ENCODE peak calls at places on chromosome 15, in five cellular contexts. One of them, this sample, is unnamed.

GRCh38 chr15:23038741-23039150 is 623 bp downstream of the TUBGCP5 start:
- DNase-seq in HepG2: peak; percentile 24
- DNase-seq in psoas muscle: no peak
- DNase-seq in mammary epithelial cell: peak; percentile 60
- DNase-seq in fibroblast of pulmonary artery: peak; percentile 64
- DNase-seq in this sample: peak; percentile 70

GRCh38 chr15:27028836-27029482 is 58.0 kb downstream of the GABRG3 start:
- DNase-seq in HepG2: no peak
- DNase-seq in psoas muscle: no peak
- DNase-seq in mammary epithelial cell: no peak
- DNase-seq in fibroblast of pulmonary artery: no peak
- DNase-seq in this sample: no peak

GRCh38 chr15:72135719-72136118 is 17.5 kb downstream of the SENP8 start:
- DNase-seq in HepG2: no peak
- DNase-seq in psoas muscle: no peak
- DNase-seq in mammary epithelial cell: no peak
- DNase-seq in fibroblast of pulmonary artery: no peak
- DNase-seq in this sample: no peak

GRCh38 chr15:20642054-20642767 is 100.6 kb upstream of the GOLGA6L6 start:
- DNase-seq in HepG2: peak; percentile 29
- DNase-seq in psoas muscle: no peak
- DNase-seq in mammary epithelial cell: no peak
- DNase-seq in fibroblast of pulmonary artery: no peak
- DNase-seq in this sample: no peak

GRCh38 chr15:42274693-42274971 is 1.4 kb upstream of the TMEM87A start:
- DNase-seq in HepG2: no peak
- DNase-seq in psoas muscle: peak; percentile 46
- DNase-seq in mammary epithelial cell: no peak
- DNase-seq in fibroblast of pulmonary artery: no peak
- DNase-seq in this sample: no peak

GRCh38 chr15:87557871-87558270 is 698.7 kb downstream of the NTRK3 start:
- DNase-seq in HepG2: no peak
- DNase-seq in psoas muscle: no peak
- DNase-seq in mammary epithelial cell: peak; percentile 30
- DNase-seq in fibroblast of pulmonary artery: no peak
- DNase-seq in this sample: peak; percentile 19

GRCh38 chr15:43268111-43269105 is 1.7 kb upstream of the TGM5 start:
- DNase-seq in HepG2: peak; percentile 11
- DNase-seq in psoas muscle: no peak
- DNase-seq in mammary epithelial cell: no peak
- DNase-seq in fibroblast of pulmonary artery: no peak
- DNase-seq in this sample: no peak

GRCh38 chr15:92909131-92909781 is 9.1 kb downstream of the CHD2 start:
- DNase-seq in HepG2: no peak
- DNase-seq in psoas muscle: no peak
- DNase-seq in mammary epithelial cell: peak; percentile 26
- DNase-seq in fibroblast of pulmonary artery: peak; percentile 66
- DNase-seq in this sample: peak; percentile 67

GRCh38 chr15:31352911-31353811 is 26.5 kb downstream of the KLF13 start:
- DNase-seq in HepG2: no peak
- DNase-seq in psoas muscle: peak; percentile 91
- DNase-seq in mammary epithelial cell: no peak
- DNase-seq in fibroblast of pulmonary artery: peak; percentile 90
- DNase-seq in this sample: peak; percentile 93

DNA sequence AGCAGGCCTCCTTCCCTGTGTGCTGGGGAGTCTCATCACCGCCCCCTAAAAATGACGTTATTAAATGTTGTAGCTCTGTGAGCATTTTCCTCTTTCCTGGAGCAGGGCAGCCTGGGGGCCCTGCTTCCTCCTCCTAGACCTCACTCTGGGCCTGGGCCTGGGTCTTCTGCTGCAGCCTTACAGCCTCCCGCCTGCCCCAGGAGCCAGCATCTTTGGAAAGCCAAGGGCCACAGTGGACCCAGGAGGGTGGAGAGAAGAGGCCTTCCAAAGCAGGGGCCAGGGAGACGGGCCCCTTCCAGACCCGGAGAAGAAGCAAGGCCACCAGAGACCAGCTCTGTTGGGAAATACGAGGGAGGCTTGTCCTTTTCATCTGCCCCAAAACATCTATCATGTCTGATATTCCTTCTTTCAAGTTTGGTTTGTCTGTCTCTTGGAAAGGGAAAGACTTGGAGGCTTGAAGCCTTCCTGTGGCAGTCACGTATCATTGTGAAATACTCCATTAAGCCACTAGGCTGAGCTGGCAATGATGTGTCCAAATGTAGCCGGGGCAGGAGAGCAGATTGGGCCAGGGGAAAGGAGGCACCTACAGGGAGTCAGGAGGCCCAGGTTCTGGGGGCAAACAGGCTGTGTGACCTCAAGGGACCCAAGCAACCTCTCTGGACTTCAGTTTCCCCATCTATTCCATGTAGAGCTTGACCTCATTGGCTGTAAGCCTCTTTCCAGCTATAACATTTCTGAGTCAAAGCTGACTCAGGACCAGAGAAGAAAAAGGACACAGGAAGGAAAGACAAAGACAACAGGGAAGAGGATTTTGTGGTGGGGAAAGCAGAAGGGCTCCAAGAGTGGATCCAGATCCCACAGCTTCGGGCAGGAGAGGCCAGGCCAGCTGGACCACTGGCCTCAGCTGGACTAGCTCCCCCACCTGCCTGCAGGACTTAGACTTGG is 31.1 kb downstream of the CYP11A1 start:
- DNase-seq in HepG2: no peak
- DNase-seq in psoas muscle: no peak
- DNase-seq in mammary epithelial cell: no peak
- DNase-seq in fibroblast of pulmonary artery: peak; percentile 35
- DNase-seq in this sample: peak; percentile 55
- TF ChIP-seq CTCF in HepG2: no peak
- TF ChIP-seq CTCF in psoas muscle: no peak
- TF ChIP-seq CTCF in mammary epithelial cell: no peak
- TF ChIP-seq CTCF in fibroblast of pulmonary artery: peak; percentile 6
- TF ChIP-seq CTCF in this sample: no peak

DNA sequence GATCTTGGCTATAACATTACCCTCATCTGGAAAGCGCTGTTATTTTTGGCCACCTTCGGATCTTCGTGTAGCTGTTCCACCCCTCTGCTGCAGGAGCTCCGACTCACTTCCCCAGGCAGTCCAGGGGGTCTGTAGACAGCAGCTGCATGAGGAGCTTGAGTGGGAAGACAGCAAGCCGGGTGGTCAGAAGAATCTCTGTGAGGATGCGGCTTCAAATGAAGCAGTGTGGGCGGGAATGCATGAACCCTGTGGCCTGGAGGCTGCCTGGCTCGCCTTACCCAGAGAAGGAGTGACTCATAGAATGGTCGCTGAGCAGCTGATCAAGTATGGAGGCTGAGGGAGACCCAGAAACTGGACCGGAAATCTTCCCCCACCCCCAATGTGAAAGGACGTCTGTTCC is 45.2 kb upstream of the NR2F2 start:
- DNase-seq in HepG2: no peak
- DNase-seq in psoas muscle: no peak
- DNase-seq in mammary epithelial cell: no peak
- DNase-seq in fibroblast of pulmonary artery: peak; percentile 63
- DNase-seq in this sample: peak; percentile 76
- H3K4me3 ChIP-seq in HepG2: no peak overlapping the region
- H3K4me3 ChIP-seq in psoas muscle: no peak overlapping the region
- H3K4me3 ChIP-seq in mammary epithelial cell: no peak overlapping the region
- H3K4me3 ChIP-seq in fibroblast of pulmonary artery: no peak overlapping the region
- H3K4me3 ChIP-seq in this sample: no peak overlapping the region

GRCh38 chr15:100592898-100593297 is 9.1 kb downstream of the LINS1 start:
- DNase-seq in HepG2: no peak
- DNase-seq in psoas muscle: no peak
- DNase-seq in mammary epithelial cell: peak; percentile 3
- DNase-seq in fibroblast of pulmonary artery: no peak
- DNase-seq in this sample: no peak

GRCh38 chr15:100595964-100596363 is 6.0 kb downstream of the LINS1 start:
- DNase-seq in HepG2: no peak
- DNase-seq in psoas muscle: no peak
- DNase-seq in mammary epithelial cell: peak; percentile 23
- DNase-seq in fibroblast of pulmonary artery: no peak
- DNase-seq in this sample: no peak

GRCh38 chr15:100596792-100597191 is 5.2 kb downstream of the LINS1 start:
- DNase-seq in HepG2: no peak
- DNase-seq in psoas muscle: no peak
- DNase-seq in mammary epithelial cell: peak; percentile 94
- DNase-seq in fibroblast of pulmonary artery: peak; percentile 24
- DNase-seq in this sample: peak; percentile 38

GRCh38 chr15:100591835-100592234 is 10.1 kb downstream of the LINS1 start:
- DNase-seq in HepG2: no peak
- DNase-seq in psoas muscle: no peak
- DNase-seq in mammary epithelial cell: no peak
- DNase-seq in fibroblast of pulmonary artery: no peak
- DNase-seq in this sample: no peak

DNA sequence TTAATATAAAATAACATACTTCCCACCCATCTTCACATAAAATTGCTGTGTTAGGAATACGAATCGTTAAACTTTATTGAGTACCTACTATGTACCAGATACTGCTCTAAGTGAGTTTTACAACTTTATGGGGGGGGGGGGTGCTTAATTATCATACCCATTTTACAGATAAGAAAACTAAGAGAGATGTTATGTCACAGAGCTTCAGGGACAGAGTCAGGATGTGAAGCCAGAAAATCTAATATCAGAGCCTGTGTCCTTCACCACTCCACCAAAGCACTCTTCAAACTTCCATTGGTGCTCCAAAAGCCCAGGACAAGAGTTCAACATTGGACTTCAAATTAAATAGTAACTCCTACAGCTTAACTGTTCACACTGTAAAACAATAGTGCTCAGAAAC is 8.6 kb downstream of the LINS1 start:
- DNase-seq in HepG2: no peak
- DNase-seq in psoas muscle: no peak
- DNase-seq in mammary epithelial cell: no peak
- DNase-seq in fibroblast of pulmonary artery: no peak
- DNase-seq in this sample: no peak
- TF ChIP-seq CTCF in HepG2: no peak
- TF ChIP-seq CTCF in psoas muscle: no peak
- TF ChIP-seq CTCF in mammary epithelial cell: no peak
- TF ChIP-seq CTCF in fibroblast of pulmonary artery: no peak
- TF ChIP-seq CTCF in this sample: no peak

GRCh38 chr15:89340586-89340985 is 6.0 kb upstream of the POLG start:
- DNase-seq in HepG2: no peak
- DNase-seq in psoas muscle: no peak
- DNase-seq in mammary epithelial cell: no peak
- DNase-seq in fibroblast of pulmonary artery: no peak
- DNase-seq in this sample: no peak
- H3K4me3 ChIP-seq in HepG2: no peak overlapping the region
- H3K4me3 ChIP-seq in psoas muscle: no peak overlapping the region
- H3K4me3 ChIP-seq in mammary epithelial cell: no peak overlapping the region
- H3K4me3 ChIP-seq in fibroblast of pulmonary artery: no peak overlapping the region
- H3K4me3 ChIP-seq in this sample: no peak overlapping the region

GRCh38 chr15:75533945-75534344 is 45.2 kb downstream of the PTPN9 start:
- DNase-seq in HepG2: no peak
- DNase-seq in psoas muscle: no peak
- DNase-seq in mammary epithelial cell: no peak
- DNase-seq in fibroblast of pulmonary artery: no peak
- DNase-seq in this sample: no peak

GRCh38 chr15:75538376-75538775 is 40.7 kb downstream of the PTPN9 start:
- DNase-seq in HepG2: no peak
- DNase-seq in psoas muscle: no peak
- DNase-seq in mammary epithelial cell: no peak
- DNase-seq in fibroblast of pulmonary artery: no peak
- DNase-seq in this sample: no peak

GRCh38 chr15:75530169-75530568 is 48.9 kb downstream of the PTPN9 start:
- DNase-seq in HepG2: no peak
- DNase-seq in psoas muscle: no peak
- DNase-seq in mammary epithelial cell: no peak
- DNase-seq in fibroblast of pulmonary artery: no peak
- DNase-seq in this sample: no peak

GRCh38 chr15:75531041-75531450 is 48.1 kb downstream of the PTPN9 start:
- DNase-seq in HepG2: no peak
- DNase-seq in psoas muscle: peak; percentile 86
- DNase-seq in mammary epithelial cell: peak; percentile 44
- DNase-seq in fibroblast of pulmonary artery: peak; percentile 62
- DNase-seq in this sample: peak; percentile 91

GRCh38 chr15:75532413-75533250 is 46.5 kb downstream of the PTPN9 start:
- DNase-seq in HepG2: peak; percentile 57
- DNase-seq in psoas muscle: peak; percentile 76
- DNase-seq in mammary epithelial cell: peak; percentile 51
- DNase-seq in fibroblast of pulmonary artery: peak; percentile 75
- DNase-seq in this sample: peak; percentile 90
- TF ChIP-seq CTCF in HepG2: peak; percentile 67
- TF ChIP-seq CTCF in psoas muscle: peak; percentile 45
- TF ChIP-seq CTCF in mammary epithelial cell: peak; percentile 34
- TF ChIP-seq CTCF in fibroblast of pulmonary artery: peak; percentile 46
- TF ChIP-seq CTCF in this sample: peak; percentile 36

DNA sequence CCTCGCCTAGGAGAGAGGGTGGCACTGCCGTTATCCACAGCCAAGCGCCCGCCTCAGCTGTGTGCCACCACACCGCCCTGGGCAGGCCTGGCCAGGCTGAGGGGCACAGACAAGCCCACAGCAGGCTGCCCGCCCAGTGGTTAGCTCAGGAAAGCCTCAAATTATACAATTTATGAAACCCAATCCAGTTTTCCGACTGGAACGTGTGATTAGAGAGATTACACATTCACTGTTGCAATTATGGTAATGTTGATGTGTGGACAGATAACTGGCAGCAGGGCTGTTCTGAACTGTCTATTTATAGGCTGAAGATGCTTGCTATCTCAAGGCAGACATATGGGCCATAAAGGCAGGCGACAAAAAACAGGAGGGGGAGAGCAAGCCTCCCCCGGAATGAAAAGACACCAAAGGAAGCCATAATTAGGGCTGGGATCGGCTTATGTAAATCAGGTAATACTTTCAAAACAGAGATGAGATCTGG is 102.8 kb upstream of the TLE3 start:
- DNase-seq in HepG2: no peak
- DNase-seq in psoas muscle: peak; percentile 71
- DNase-seq in mammary epithelial cell: no peak
- DNase-seq in fibroblast of pulmonary artery: no peak
- DNase-seq in this sample: peak; percentile 38
- H3K4me3 ChIP-seq in HepG2: no peak overlapping the region
- H3K4me3 ChIP-seq in psoas muscle: peak overlapping the region; percentile 9
- H3K4me3 ChIP-seq in mammary epithelial cell: no peak overlapping the region
- H3K4me3 ChIP-seq in fibroblast of pulmonary artery: no peak overlapping the region
- H3K4me3 ChIP-seq in this sample: no peak overlapping the region

GRCh38 chr15:96321422-96322391 is 8.8 kb upstream of the NR2F2 start:
- DNase-seq in HepG2: no peak
- DNase-seq in psoas muscle: peak; percentile 57
- DNase-seq in mammary epithelial cell: no peak
- DNase-seq in fibroblast of pulmonary artery: peak; percentile 32
- DNase-seq in this sample: peak; percentile 56
- TF ChIP-seq CTCF in HepG2: no peak
- TF ChIP-seq CTCF in psoas muscle: no peak
- TF ChIP-seq CTCF in mammary epithelial cell: peak; percentile 4
- TF ChIP-seq CTCF in fibroblast of pulmonary artery: no peak
- TF ChIP-seq CTCF in this sample: peak; percentile 14

DNA sequence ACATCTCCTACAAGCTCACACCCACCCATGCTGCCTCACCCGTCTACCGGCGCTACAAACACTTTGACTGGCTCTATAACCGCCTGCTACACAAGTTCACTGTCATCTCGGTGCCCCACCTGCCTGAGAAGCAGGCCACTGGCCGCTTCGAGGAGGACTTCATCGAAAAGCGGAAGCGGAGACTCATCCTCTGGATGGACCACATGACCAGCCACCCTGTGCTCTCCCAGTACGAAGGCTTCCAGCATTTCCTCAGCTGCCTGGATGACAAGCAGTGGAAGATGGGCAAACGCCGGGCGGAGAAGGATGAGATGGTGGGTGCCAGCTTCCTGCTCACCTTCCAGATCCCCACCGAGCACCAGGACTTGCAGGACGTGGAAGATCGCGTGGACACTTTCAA is 2.1 kb downstream of the SNX33 start:
- DNase-seq in HepG2: no peak
- DNase-seq in psoas muscle: no peak
- DNase-seq in mammary epithelial cell: no peak
- DNase-seq in fibroblast of pulmonary artery: no peak
- DNase-seq in this sample: no peak
- H3K4me3 ChIP-seq in HepG2: peak overlapping the region; percentile 21
- H3K4me3 ChIP-seq in psoas muscle: peak overlapping the region; percentile 93
- H3K4me3 ChIP-seq in mammary epithelial cell: peak overlapping the region; percentile 82
- H3K4me3 ChIP-seq in fibroblast of pulmonary artery: peak overlapping the region; percentile 93
- H3K4me3 ChIP-seq in this sample: peak overlapping the region; percentile 83